ENCODE peak calls at places on chromosomes 13 and 19, in six cellular contexts. U, O, J, N, H and W are unnamed samples.

GRCh38 chr19:2032296-2032941 is 16.9 kb upstream of the BTBD2 start:
- DNase-seq in H (peak), U (peak), N (peak), O (no peak), J (peak), W (no peak)

GRCh38 chr13:70985371-70985770 is 877.1 kb upstream of the KLHL1 start:
- DNase-seq in N (no peak), U (no peak), H (no peak), J (no peak), O (no peak), W (no peak)

GRCh38 chr13:81393686-81394085 is 1052.8 kb upstream of the SPRY2 start:
- DNase-seq in H (no peak), U (no peak), N (no peak), O (no peak), J (no peak), W (no peak)

GRCh38 chr13:21637296-21637695 is 33.3 kb upstream of the MICU2 start:
- DNase-seq in J (peak), U (peak), N (no peak), H (peak), O (no peak), W (no peak)

GRCh38 chr19:8609210-8610040 is 1.1 kb downstream of the ADAMTS10 start:
- DNase-seq in O (peak), N (peak), J (peak), U (no peak), H (no peak), W (no peak)

GRCh38 chr13:34833562-34834182 is 108.4 kb upstream of the NBEA start:
- DNase-seq in O (peak), N (no peak), J (no peak), U (no peak), H (no peak), W (no peak)

GRCh38 chr13:48562296-48563066 is 29.6 kb upstream of the RCBTB2 start:
- DNase-seq in U (peak), H (no peak), J (no peak), O (no peak), N (no peak), W (peak)

GRCh38 chr13:23509781-23510543 is 60.2 kb upstream of the TNFRSF19 start:
- DNase-seq in O (no peak), U (no peak), J (no peak), N (no peak), H (no peak), W (no peak)

GRCh38 chr13:110912651-110913051 is 2.2 kb downstream of the ANKRD10 start:
- DNase-seq in J (no peak), O (no peak), U (peak), H (no peak), N (peak), W (no peak)

GRCh38 chr19:39679056-39679790 is 23.5 kb downstream of the LGALS16 start:
- DNase-seq in H (no peak), J (no peak), O (no peak), U (peak), N (no peak), W (no peak)

GRCh38 chr19:1396019-1396767 is 5.1 kb downstream of the GAMT start:
- DNase-seq in J (no peak), U (no peak), H (no peak), O (no peak), N (no peak), W (no peak)

GRCh38 chr19:38084196-38084595 is 139.8 kb downstream of the DPF1 start:
- DNase-seq in O (no peak), U (no peak), J (no peak), N (no peak), H (no peak), W (no peak)

GRCh38 chr19:1755467-1756155 is 2.3 kb downstream of the ONECUT3 start:
- DNase-seq in O (no peak), N (no peak), H (no peak), U (no peak), J (no peak), W (no peak)

GRCh38 chr19:8573316-8573715 is 3.9 kb downstream of the MYO1F start:
- DNase-seq in U (no peak), N (no peak), J (no peak), O (no peak), H (no peak), W (no peak)

GRCh38 chr13:76421011-76421410 is 465.2 kb downstream of the KCTD12 start:
- DNase-seq in H (no peak), O (no peak), J (no peak), U (no peak), N (no peak), W (no peak)

GRCh38 chr19:46863818-46864629 is 3.2 kb downstream of the ARHGAP35 start:
- DNase-seq in J (peak), N (peak), O (peak), U (no peak), H (no peak), W (no peak)

GRCh38 chr19:17522988-17523872 is 11.8 kb downstream of the PGLS start:
- DNase-seq in U (peak), J (peak), O (no peak), N (peak), H (peak), W (peak)
- H3K4me3 ChIP-seq in U (no peak), J (no peak), O (no peak), N (no peak), H (no peak), W (peak)

GRCh38 chr13:113002206-113002821 is 33.3 kb downstream of the MCF2L start:
- DNase-seq in H (no peak), U (no peak), J (no peak), O (peak), N (no peak), W (no peak)
- H3K4me3 ChIP-seq in H (no peak), U (no peak), J (peak), O (no peak), N (no peak), W (no peak)

DNA sequence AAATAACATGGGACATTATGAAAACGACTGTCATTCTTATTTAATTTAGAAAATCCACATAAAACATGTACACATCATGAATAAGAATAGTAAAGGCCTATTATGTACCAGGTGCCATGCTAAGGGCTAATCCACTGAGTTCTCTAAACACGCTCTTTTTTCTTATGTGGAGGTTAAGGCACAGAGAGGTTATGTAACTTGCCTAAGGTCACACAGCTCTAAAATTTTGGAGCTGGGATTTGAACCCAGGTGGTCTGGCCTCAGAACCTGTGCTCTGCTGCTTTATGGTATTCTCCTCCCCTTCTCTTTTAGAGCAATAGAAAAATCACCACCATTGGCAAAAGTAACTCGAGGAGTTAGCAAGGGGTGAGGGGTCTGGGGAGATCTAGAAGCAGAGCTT is 156.9 kb upstream of the ZNF536 start:
- DNase-seq in O (no peak), U (no peak), H (no peak), N (no peak), J (no peak), W (no peak)
- H3K4me3 ChIP-seq in O (no peak), U (no peak), H (no peak), N (no peak), J (no peak), W (no peak)

DNA sequence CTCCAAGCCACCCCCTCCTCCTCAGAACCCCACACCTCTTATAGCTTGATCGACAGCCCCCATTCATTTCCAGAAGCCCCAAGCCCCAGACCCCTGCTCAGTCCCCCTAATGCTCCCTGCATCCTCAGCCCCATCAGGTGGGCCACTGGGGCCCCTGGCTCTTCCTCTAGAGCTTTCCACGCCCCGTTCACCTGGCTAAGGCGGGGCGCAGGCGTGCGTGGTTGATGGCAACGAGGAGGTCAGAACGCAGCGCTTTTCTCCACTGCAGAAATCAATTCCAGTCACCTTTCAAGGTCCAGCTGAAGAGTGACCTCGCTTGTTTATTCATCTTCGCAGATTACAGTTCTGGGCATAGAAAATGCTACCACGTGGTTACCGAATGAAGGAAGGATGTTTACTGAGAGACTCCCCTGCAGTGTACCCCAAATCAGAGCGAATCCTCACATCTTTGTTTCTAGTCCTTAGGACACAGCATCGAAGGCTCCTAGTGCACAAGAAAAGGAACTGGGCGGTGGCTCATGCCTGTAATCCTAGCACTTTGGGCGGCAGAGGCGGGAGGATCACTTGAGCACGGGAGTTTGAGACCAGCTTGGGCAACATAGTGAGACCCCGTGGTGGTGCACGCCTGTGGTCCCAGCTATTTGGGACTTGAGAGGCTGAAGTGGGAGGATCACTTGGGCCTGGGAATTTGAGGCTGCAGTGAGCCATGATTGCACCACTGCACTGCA is 798 bp upstream of the PBX4 start:
- DNase-seq in N (peak), U (no peak), O (no peak), J (no peak), H (no peak), W (no peak)
- H3K4me3 ChIP-seq in N (peak), U (no peak), O (peak), J (no peak), H (no peak), W (peak)

DNA sequence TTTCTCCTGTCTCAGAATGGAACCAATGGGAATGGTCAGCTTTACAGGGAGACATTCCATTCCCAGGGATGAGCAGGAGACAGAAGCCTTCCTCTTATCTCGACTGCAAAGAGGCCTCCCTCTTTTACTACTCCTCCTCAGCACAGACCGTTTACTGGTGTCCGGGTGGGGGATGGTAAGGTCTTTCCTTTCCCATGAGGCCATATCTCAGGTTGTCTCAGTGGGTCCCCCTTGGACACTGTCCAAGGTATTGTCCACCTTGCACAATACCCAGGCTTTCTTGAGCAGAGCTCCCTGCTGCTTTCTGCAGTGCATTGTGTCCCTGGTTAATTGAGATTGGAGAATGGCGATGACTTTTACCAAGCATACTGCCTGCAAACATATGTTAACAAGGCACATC is 7.5 kb upstream of the ZNF808 start:
- DNase-seq in H (no peak), U (no peak), O (no peak), N (no peak), J (no peak), W (no peak)
- H3K4me3 ChIP-seq in H (no peak), U (no peak), O (no peak), N (no peak), J (no peak), W (no peak)